ENCODE peak calls at places on chromosomes 11 and 22, in six cellular contexts. G is gastrocnemius medialis, M is Peyer's patch, R is BE2C, B is ovary, P is thyroid gland. Y is an unnamed sample. For H3K4me1, the result is how much of the 10 kb centered on the place peaks cover.

GRCh38 chr11:62004473-62004872 is 37.0 kb upstream of the FTH1 start:
- DNase-seq in G (no peak), B (no peak), R (no peak), M (no peak), P (no peak), Y (no peak)

GRCh38 chr22:37674951-37675929 is at the start of gene LGALS1:
- DNase-seq in G (peak), M (peak), P (peak), B (peak), R (peak), Y (peak)

GRCh38 chr11:92776676-92777075 is 192.8 kb upstream of the MTNR1B start:
- DNase-seq in G (no peak), R (no peak), P (no peak), M (no peak), B (no peak), Y (no peak)

GRCh38 chr11:131609317-131609716 is 238.9 kb downstream of the NTM start:
- DNase-seq in G (no peak), R (no peak), M (no peak), B (no peak), P (no peak), Y (no peak)

GRCh38 chr22:17205432-17205831 is 13.8 kb downstream of the ADA2 start:
- DNase-seq in G (no peak), B (no peak), M (no peak), P (no peak), R (no peak), Y (no peak)

GRCh38 chr11:132257861-132258260 is 887.4 kb downstream of the NTM start:
- DNase-seq in M (no peak), P (no peak), G (no peak), B (no peak), R (no peak), Y (no peak)

GRCh38 chr22:37222440-37222971 is 10.2 kb upstream of the SSTR3 start:
- DNase-seq in M (no peak), G (no peak), P (no peak), R (no peak), B (no peak), Y (no peak)

GRCh38 chr11:34278708-34279297 is 79.0 kb downstream of the ABTB2 start:
- DNase-seq in G (no peak), M (no peak), B (no peak), R (no peak), P (peak), Y (no peak)

GRCh38 chr11:97895572-97895971 is 1125.2 kb upstream of the CNTN5 start:
- DNase-seq in P (no peak), R (no peak), B (no peak), G (no peak), M (no peak), Y (no peak)

GRCh38 chr11:125401235-125401634 is 94.8 kb downstream of the FEZ1 start:
- DNase-seq in B (no peak), P (no peak), R (no peak), M (peak), G (no peak), Y (no peak)

GRCh38 chr11:8832571-8833260 is 78.3 kb upstream of the AKIP1 start:
- DNase-seq in G (no peak), R (peak), M (no peak), B (no peak), P (peak), Y (peak)

GRCh38 chr22:47197735-47198500 is 435.5 kb downstream of the TBC1D22A start:
- DNase-seq in B (peak), R (no peak), G (no peak), P (no peak), M (no peak), Y (peak)

GRCh38 chr11:68927280-68928107 is 23.8 kb downstream of the IGHMBP2 start:
- DNase-seq in M (no peak), R (no peak), G (no peak), P (no peak), B (peak), Y (peak)

GRCh38 chr11:120174866-120175265 is 36.0 kb upstream of the OAF start:
- DNase-seq in P (no peak), G (no peak), R (no peak), M (no peak), B (no peak), Y (no peak)

GRCh38 chr11:93236741-93237675 is 39.2 kb upstream of the SLC36A4 start:
- DNase-seq in P (peak), R (peak), M (no peak), G (no peak), B (peak), Y (no peak)

GRCh38 chr11:68819362-68819761 is 22.4 kb downstream of the CPT1A start:
- DNase-seq in R (no peak), B (no peak), M (no peak), G (no peak), P (no peak), Y (no peak)

GRCh38 chr11:66850235-66850587 is 6.7 kb upstream of the LRFN4 start:
- DNase-seq in R (no peak), B (no peak), M (no peak), P (no peak), G (no peak), Y (no peak)

GRCh38 chr11:125148743-125149142 is 15.8 kb upstream of the PKNOX2 start:
- DNase-seq in M (no peak), R (no peak), B (no peak), G (no peak), P (no peak), Y (no peak)

GRCh38 chr11:59186130-59186594 is 14.2 kb downstream of the DTX4 start:
- DNase-seq in B (no peak), M (peak), R (no peak), P (peak), G (no peak), Y (peak)

GRCh38 chr11:93906486-93906885 is 56.1 kb upstream of the VSTM5 start:
- DNase-seq in R (no peak), B (no peak), G (no peak), M (no peak), P (no peak), Y (no peak)

GRCh38 chr22:21047730-21048129 is 2.0 kb downstream of the LRRC74B start:
- DNase-seq in B (no peak), P (no peak), M (no peak), R (no peak), G (no peak), Y (no peak)

GRCh38 chr11:19519912-19520641 is 192.6 kb upstream of the NAV2 start:
- DNase-seq in R (peak), B (no peak), P (peak), M (no peak), G (no peak), Y (no peak)

GRCh38 chr22:34080501-34080900 is 160.2 kb upstream of the LARGE1 start:
- DNase-seq in M (no peak), R (no peak), B (no peak), P (no peak), G (no peak), Y (no peak)

GRCh38 chr11:84685976-84686375 is 941.2 kb downstream of the DLG2 start:
- DNase-seq in M (no peak), R (no peak), G (no peak), B (no peak), P (no peak), Y (no peak)

GRCh38 chr11:96235725-96236124 is 107.3 kb downstream of the MAML2 start:
- DNase-seq in P (no peak), M (no peak), B (no peak), G (no peak), R (no peak), Y (no peak)

GRCh38 chr11:69220581-69221051 is 64.9 kb downstream of the SMIM38 start:
- DNase-seq in R (no peak), G (no peak), B (no peak), P (no peak), M (no peak), Y (no peak)

GRCh38 chr11:47510231-47510630 is 42.7 kb downstream of the CELF1 start:
- DNase-seq in G (no peak), R (no peak), P (no peak), M (no peak), B (no peak), Y (no peak)

GRCh38 chr22:41261541-41262249 is 21.0 kb upstream of the CHADL start:
- DNase-seq in M (no peak), B (no peak), P (no peak), R (no peak), G (no peak), Y (no peak)

GRCh38 chr11:135033545-135033944 is 621.5 kb upstream of the B3GAT1 start:
- DNase-seq in B (no peak), G (no peak), P (peak), R (no peak), M (no peak), Y (no peak)

GRCh38 chr11:62567018-62567633 is 6.6 kb downstream of the EEF1G start:
- DNase-seq in R (no peak), G (no peak), P (no peak), M (no peak), B (no peak), Y (no peak)

GRCh38 chr11:85619497-85619896 is 7.6 kb downstream of the DLG2 start:
- DNase-seq in G (no peak), B (no peak), P (peak), M (no peak), R (no peak), Y (peak)

GRCh38 chr22:21943571-21944448 is 8.8 kb downstream of the PPM1F start:
- DNase-seq in B (no peak), R (no peak), M (no peak), P (no peak), G (no peak), Y (no peak)

GRCh38 chr11:94028436-94028835 is 7.3 kb downstream of the HEPHL1 start:
- DNase-seq in M (no peak), G (no peak), R (no peak), B (no peak), P (no peak), Y (no peak)

GRCh38 chr22:41828516-41828915 is 4.4 kb upstream of the SREBF2 start:
- DNase-seq in B (no peak), G (no peak), R (peak), P (no peak), M (no peak), Y (no peak)

GRCh38 chr22:45235851-45236342 is 4.8 kb downstream of the KIAA0930 start:
- DNase-seq in R (no peak), M (no peak), B (no peak), P (no peak), G (no peak), Y (no peak)

GRCh38 chr11:126544311-126545056 is 189.0 kb downstream of the ST3GAL4 start:
- DNase-seq in P (no peak), M (no peak), R (peak), B (no peak), G (no peak), Y (no peak)

GRCh38 chr11:1028616-1029015 is 7.9 kb downstream of the MUC6 start:
- DNase-seq in P (no peak), G (no peak), M (no peak), R (no peak), B (no peak), Y (no peak)

DNA sequence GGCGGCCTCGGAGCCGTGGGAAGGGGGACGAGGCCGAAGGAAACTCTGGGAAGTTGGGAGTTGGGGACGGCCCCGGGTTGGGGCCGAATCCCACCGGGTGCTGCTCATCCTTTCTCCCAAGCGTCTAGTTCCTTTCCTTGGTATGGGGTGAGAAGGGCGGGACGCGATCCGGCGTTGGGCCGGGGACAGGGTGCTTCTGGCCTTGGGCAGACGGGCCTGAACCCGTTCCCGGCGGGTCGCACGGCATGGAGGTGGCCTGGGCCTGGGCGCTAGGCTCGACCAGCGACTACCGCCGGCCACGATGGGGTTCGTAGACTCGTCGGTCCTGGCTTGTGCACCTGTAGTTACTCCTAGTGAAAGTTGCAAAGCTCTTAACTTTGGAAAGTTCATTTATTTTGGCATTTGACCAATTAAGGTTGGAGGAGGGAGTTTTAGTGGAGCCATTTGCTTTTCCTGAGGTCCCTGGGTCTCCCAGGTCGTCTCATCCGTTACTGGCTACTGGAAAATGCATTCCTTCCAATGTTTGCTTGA is 1.0 kb downstream of the SYT9 start:
- DNase-seq in G (no peak), R (peak), P (peak), M (peak), B (no peak), Y (peak)
- H3K4me3 ChIP-seq in G (peak), R (peak), P (peak), M (peak), B (no peak), Y (peak)

GRCh38 chr11:77108436-77108835 is 5.8 kb downstream of the OMP start:
- DNase-seq in M (peak), P (no peak), G (no peak), B (no peak), R (no peak), Y (no peak)
- H3K4me1 ChIP-seq in M (under half), P (under half), G (under half), B (under half), R (under half), Y (under half)

GRCh38 chr22:29194269-29194668 is 11.4 kb upstream of the EMID1 start:
- DNase-seq in R (no peak), B (no peak), G (no peak), P (no peak), M (no peak), Y (no peak)
- TF ChIP-seq CTCF in R (peak), B (no peak), G (no peak), P (no peak), M (no peak), Y (no peak)

GRCh38 chr11:36075053-36075452 is 131.2 kb downstream of the LDLRAD3 start:
- DNase-seq in G (no peak), P (no peak), M (no peak), B (no peak), R (no peak), Y (no peak)
- H3K4me3 ChIP-seq in G (no peak), P (no peak), M (no peak), B (no peak), R (no peak), Y (no peak)

GRCh38 chr11:45578286-45578685 is 87.1 kb downstream of the CHST1 start:
- DNase-seq in G (no peak), M (no peak), R (no peak), P (no peak), B (no peak), Y (no peak)
- H3K4me1 ChIP-seq in G (under half), M (under half), R (under half), P (under half), B (under half), Y (under half)

Y was measured in upper lobe of right lung.